ENCODE peak calls at places on chromosomes 5 and 9, in six cellular contexts. One of them, this sample, is unnamed.
A peak's percentile ranks its signal among the peaks of the same experiment; 100 is the strongest.

GRCh38 chr5:13540154-13540815 is 404.2 kb downstream of the DNAH5 start:
- DNase-seq in A549: no peak
- DNase-seq in IMR-90: peak; percentile 18
- DNase-seq in body of pancreas: no peak
- DNase-seq in Peyer's patch: no peak
- DNase-seq in ovary: no peak
- DNase-seq in this sample: no peak

GRCh38 chr9:79609468-79610018 is 37.8 kb downstream of the TLE4 start:
- DNase-seq in IMR-90: no peak
- DNase-seq in A549: no peak
- DNase-seq in ovary: no peak
- DNase-seq in Peyer's patch: no peak
- DNase-seq in body of pancreas: no peak
- DNase-seq in this sample: no peak

GRCh38 chr5:73215891-73216610 is 43.1 kb downstream of the TMEM174 start:
- DNase-seq in body of pancreas: peak; percentile 84
- DNase-seq in Peyer's patch: peak; percentile 92
- DNase-seq in A549: peak; percentile 87
- DNase-seq in ovary: peak; percentile 70
- DNase-seq in IMR-90: peak; percentile 73
- DNase-seq in this sample: no peak

GRCh38 chr5:88868453-88869068 is 14.4 kb downstream of the MEF2C start:
- DNase-seq in A549: no peak
- DNase-seq in Peyer's patch: no peak
- DNase-seq in body of pancreas: no peak
- DNase-seq in IMR-90: no peak
- DNase-seq in ovary: no peak
- DNase-seq in this sample: no peak

GRCh38 chr9:129954868-129955550 is 88.0 kb downstream of the FNBP1 start:
- DNase-seq in Peyer's patch: no peak
- DNase-seq in ovary: no peak
- DNase-seq in body of pancreas: no peak
- DNase-seq in IMR-90: peak; percentile 33
- DNase-seq in A549: no peak
- DNase-seq in this sample: no peak

GRCh38 chr5:136004436-136004835 is 24.4 kb upstream of the TGFBI start:
- DNase-seq in A549: no peak
- DNase-seq in ovary: no peak
- DNase-seq in body of pancreas: no peak
- DNase-seq in Peyer's patch: no peak
- DNase-seq in IMR-90: peak; percentile 97
- DNase-seq in this sample: no peak

GRCh38 chr9:120532475-120532874 is 47.5 kb downstream of the CDK5RAP2 start:
- DNase-seq in ovary: no peak
- DNase-seq in body of pancreas: no peak
- DNase-seq in A549: peak; percentile 37
- DNase-seq in Peyer's patch: peak; percentile 72
- DNase-seq in IMR-90: no peak
- DNase-seq in this sample: no peak

GRCh38 chr5:96753848-96754247 is 53.9 kb downstream of the ERAP1 start:
- DNase-seq in ovary: no peak
- DNase-seq in Peyer's patch: no peak
- DNase-seq in A549: no peak
- DNase-seq in body of pancreas: no peak
- DNase-seq in IMR-90: no peak
- DNase-seq in this sample: no peak

GRCh38 chr5:137022725-137023124 is 476.4 kb downstream of the SPOCK1 start:
- DNase-seq in body of pancreas: no peak
- DNase-seq in ovary: no peak
- DNase-seq in IMR-90: no peak
- DNase-seq in A549: no peak
- DNase-seq in Peyer's patch: no peak
- DNase-seq in this sample: no peak

GRCh38 chr9:125099816-125100215 is 43.5 kb downstream of the SCAI start:
- DNase-seq in body of pancreas: no peak
- DNase-seq in IMR-90: no peak
- DNase-seq in Peyer's patch: no peak
- DNase-seq in A549: no peak
- DNase-seq in ovary: no peak
- DNase-seq in this sample: no peak

GRCh38 chr5:65198777-65199120 is 283.0 kb downstream of the ADAMTS6 start:
- DNase-seq in body of pancreas: no peak
- DNase-seq in A549: peak; percentile 33
- DNase-seq in Peyer's patch: no peak
- DNase-seq in ovary: no peak
- DNase-seq in IMR-90: peak; percentile 99
- DNase-seq in this sample: no peak

GRCh38 chr5:172909931-172910502 is 49.2 kb upstream of the RPL26L1 start:
- DNase-seq in Peyer's patch: no peak
- DNase-seq in A549: no peak
- DNase-seq in ovary: no peak
- DNase-seq in body of pancreas: no peak
- DNase-seq in IMR-90: peak; percentile 100
- DNase-seq in this sample: no peak

GRCh38 chr5:374631-375335 is 53.3 kb downstream of the AHRR start:
- DNase-seq in IMR-90: no peak
- DNase-seq in ovary: no peak
- DNase-seq in A549: no peak
- DNase-seq in Peyer's patch: no peak
- DNase-seq in body of pancreas: no peak
- DNase-seq in this sample: no peak

GRCh38 chr5:176813587-176814312 is 3.4 kb downstream of the UNC5A start:
- DNase-seq in A549: no peak
- DNase-seq in body of pancreas: no peak
- DNase-seq in ovary: no peak
- DNase-seq in Peyer's patch: no peak
- DNase-seq in IMR-90: no peak
- DNase-seq in this sample: no peak

GRCh38 chr5:176810687-176811501 is 535 bp downstream of the UNC5A start:
- DNase-seq in ovary: no peak
- DNase-seq in IMR-90: no peak
- DNase-seq in A549: no peak
- DNase-seq in Peyer's patch: no peak
- DNase-seq in body of pancreas: no peak
- DNase-seq in this sample: no peak

GRCh38 chr5:176814313-176814685 is 3.9 kb downstream of the UNC5A start:
- DNase-seq in A549: no peak
- DNase-seq in Peyer's patch: no peak
- DNase-seq in body of pancreas: no peak
- DNase-seq in IMR-90: no peak
- DNase-seq in ovary: no peak
- DNase-seq in this sample: no peak

GRCh38 chr5:176814836-176815438 is 4.6 kb downstream of the UNC5A start:
- DNase-seq in A549: no peak
- DNase-seq in ovary: no peak
- DNase-seq in Peyer's patch: no peak
- DNase-seq in body of pancreas: no peak
- DNase-seq in IMR-90: no peak
- DNase-seq in this sample: no peak

DNA sequence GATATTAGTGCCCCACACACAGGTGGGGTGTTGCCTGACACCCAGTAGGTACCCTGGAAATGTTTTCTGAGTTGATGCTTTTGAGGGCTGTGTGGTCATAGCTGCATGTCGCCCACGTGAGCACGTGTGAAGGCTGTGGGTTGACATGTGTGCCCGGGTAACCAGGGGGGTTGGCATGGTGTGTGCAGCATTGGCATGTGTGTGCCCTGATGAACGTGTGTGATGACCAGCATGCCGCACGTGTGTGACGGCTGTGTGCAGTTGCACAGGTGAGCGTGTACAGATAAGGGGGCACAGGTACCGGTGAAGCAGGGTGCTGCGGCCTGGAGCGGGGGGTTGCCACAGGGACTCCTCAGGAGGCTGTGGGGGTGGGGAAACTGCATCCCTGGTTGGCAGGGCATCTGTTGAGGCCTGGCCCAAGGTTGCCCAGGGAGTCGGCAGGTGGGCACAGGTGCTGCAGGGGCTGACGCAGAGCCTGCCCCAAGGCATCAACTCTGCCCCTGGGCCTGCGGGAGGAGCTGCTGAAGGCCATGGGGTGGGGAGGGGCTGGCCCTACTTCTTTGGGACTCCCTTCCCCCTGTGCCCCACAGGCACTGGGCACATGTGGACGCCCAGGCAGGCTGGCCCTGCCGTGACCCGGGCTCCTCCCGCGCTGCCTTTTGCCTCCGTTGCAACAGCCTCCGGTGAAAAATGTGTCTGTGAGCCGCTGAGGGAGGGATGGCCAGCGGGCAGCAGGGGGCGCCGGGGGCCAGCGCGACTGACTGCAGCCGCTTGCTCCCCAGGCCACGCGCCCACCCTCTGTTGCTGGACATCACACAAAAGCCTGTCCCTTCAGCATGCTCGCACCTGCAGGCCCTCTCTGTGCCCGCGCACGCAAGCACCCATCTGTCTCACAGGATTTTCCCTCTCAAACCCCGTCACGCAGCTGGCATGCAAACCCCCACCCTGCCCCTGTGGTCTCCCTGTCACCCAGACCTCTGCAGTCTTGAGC is 2.2 kb downstream of the UNC5A start:
- DNase-seq in body of pancreas: no peak
- DNase-seq in IMR-90: no peak
- DNase-seq in ovary: no peak
- DNase-seq in A549: peak; percentile 80
- DNase-seq in Peyer's patch: no peak
- DNase-seq in this sample: no peak
- TF ChIP-seq CTCF in body of pancreas: no peak
- TF ChIP-seq CTCF in IMR-90: peak; percentile 48
- TF ChIP-seq CTCF in ovary: no peak
- TF ChIP-seq CTCF in A549: peak; percentile 63
- TF ChIP-seq CTCF in Peyer's patch: peak; percentile 12
- TF ChIP-seq CTCF in this sample: no peak

GRCh38 chr5:4479381-4479780 is 660.7 kb upstream of the ADAMTS16 start:
- DNase-seq in A549: no peak
- DNase-seq in Peyer's patch: no peak
- DNase-seq in body of pancreas: no peak
- DNase-seq in IMR-90: no peak
- DNase-seq in ovary: no peak
- DNase-seq in this sample: no peak

GRCh38 chr5:4480528-4481404 is 659.4 kb upstream of the ADAMTS16 start:
- DNase-seq in IMR-90: no peak
- DNase-seq in body of pancreas: no peak
- DNase-seq in ovary: no peak
- DNase-seq in A549: no peak
- DNase-seq in Peyer's patch: no peak
- DNase-seq in this sample: no peak
- TF ChIP-seq POLR2A in IMR-90: no peak
- TF ChIP-seq POLR2A in body of pancreas: no peak
- TF ChIP-seq POLR2A in ovary: no peak
- TF ChIP-seq POLR2A in A549: no peak
- TF ChIP-seq POLR2A in Peyer's patch: no peak
- TF ChIP-seq POLR2A in this sample: no peak

GRCh38 chr9:81037889-81038288 is 651.5 kb downstream of the TLE1 start:
- DNase-seq in body of pancreas: no peak
- DNase-seq in Peyer's patch: no peak
- DNase-seq in A549: no peak
- DNase-seq in ovary: no peak
- DNase-seq in IMR-90: no peak
- DNase-seq in this sample: no peak

GRCh38 chr9:81035601-81036000 is 653.7 kb downstream of the TLE1 start:
- DNase-seq in IMR-90: no peak
- DNase-seq in Peyer's patch: no peak
- DNase-seq in ovary: no peak
- DNase-seq in body of pancreas: no peak
- DNase-seq in A549: no peak
- DNase-seq in this sample: no peak

GRCh38 chr9:81032831-81033230 is 656.5 kb downstream of the TLE1 start:
- DNase-seq in body of pancreas: no peak
- DNase-seq in ovary: no peak
- DNase-seq in IMR-90: peak; percentile 59
- DNase-seq in A549: no peak
- DNase-seq in Peyer's patch: no peak
- DNase-seq in this sample: no peak

GRCh38 chr9:81032030-81032572 is 657.2 kb downstream of the TLE1 start:
- DNase-seq in ovary: no peak
- DNase-seq in Peyer's patch: no peak
- DNase-seq in body of pancreas: peak; percentile 20
- DNase-seq in A549: peak; percentile 1
- DNase-seq in IMR-90: peak; percentile 89
- DNase-seq in this sample: no peak

DNA sequence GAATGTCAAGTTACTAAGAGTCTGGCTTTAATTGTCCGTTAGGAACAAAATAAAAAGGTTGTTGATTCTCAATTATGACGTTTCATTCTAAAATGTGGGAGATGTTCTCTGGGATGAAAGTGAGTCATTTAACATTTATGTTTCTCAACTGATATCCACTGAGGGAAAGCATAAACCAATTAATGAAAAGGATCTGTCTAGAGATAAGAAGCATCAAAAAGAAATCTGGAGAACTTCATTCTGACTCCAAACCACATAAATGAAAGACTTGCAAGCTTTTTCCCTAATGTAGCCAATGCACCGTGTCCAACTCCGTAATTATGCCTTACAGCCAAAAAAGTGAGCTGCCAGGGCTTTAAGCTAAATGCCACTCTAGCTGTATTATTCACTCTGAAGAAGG is 654.2 kb downstream of the TLE1 start:
- DNase-seq in IMR-90: peak; percentile 81
- DNase-seq in ovary: no peak
- DNase-seq in A549: no peak
- DNase-seq in body of pancreas: no peak
- DNase-seq in Peyer's patch: no peak
- DNase-seq in this sample: no peak
- TF ChIP-seq CTCF in IMR-90: no peak
- TF ChIP-seq CTCF in ovary: no peak
- TF ChIP-seq CTCF in A549: no peak
- TF ChIP-seq CTCF in body of pancreas: no peak
- TF ChIP-seq CTCF in Peyer's patch: no peak
- TF ChIP-seq CTCF in this sample: no peak

GRCh38 chr5:107242411-107242810 is 428.3 kb downstream of the EFNA5 start:
- DNase-seq in Peyer's patch: no peak
- DNase-seq in IMR-90: no peak
- DNase-seq in ovary: no peak
- DNase-seq in body of pancreas: no peak
- DNase-seq in A549: no peak
- DNase-seq in this sample: no peak

GRCh38 chr5:107251151-107251550 is 419.6 kb downstream of the EFNA5 start:
- DNase-seq in Peyer's patch: no peak
- DNase-seq in A549: no peak
- DNase-seq in IMR-90: no peak
- DNase-seq in body of pancreas: no peak
- DNase-seq in ovary: no peak
- DNase-seq in this sample: no peak

GRCh38 chr5:107248065-107248695 is 422.6 kb downstream of the EFNA5 start:
- DNase-seq in Peyer's patch: no peak
- DNase-seq in A549: peak; percentile 29
- DNase-seq in ovary: no peak
- DNase-seq in IMR-90: peak; percentile 29
- DNase-seq in body of pancreas: peak; percentile 73
- DNase-seq in this sample: no peak

GRCh38 chr5:107242861-107243579 is 427.7 kb downstream of the EFNA5 start:
- DNase-seq in Peyer's patch: no peak
- DNase-seq in body of pancreas: no peak
- DNase-seq in ovary: no peak
- DNase-seq in IMR-90: no peak
- DNase-seq in A549: no peak
- DNase-seq in this sample: no peak

DNA sequence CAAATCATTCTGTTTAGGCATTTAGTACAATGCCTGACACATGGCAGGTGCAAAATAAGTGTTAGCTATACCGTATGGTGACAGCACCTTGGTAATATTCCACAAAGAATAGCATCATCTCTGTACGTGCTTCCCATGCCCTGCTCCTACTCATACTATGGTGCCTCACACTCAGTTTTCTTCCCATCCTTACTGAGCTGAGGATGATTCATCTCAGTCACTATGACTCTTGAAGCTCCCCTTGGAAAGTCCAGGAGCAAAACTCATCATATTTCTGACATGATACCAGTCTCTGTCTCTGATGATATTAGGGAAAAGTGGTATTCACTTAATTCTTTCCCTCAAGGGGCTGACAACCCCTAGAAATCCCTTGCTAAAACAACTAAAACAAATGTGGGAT is 423.3 kb downstream of the EFNA5 start:
- DNase-seq in A549: no peak
- DNase-seq in body of pancreas: no peak
- DNase-seq in Peyer's patch: no peak
- DNase-seq in ovary: no peak
- DNase-seq in IMR-90: peak; percentile 26
- DNase-seq in this sample: no peak
- TF ChIP-seq POLR2A in A549: no peak
- TF ChIP-seq POLR2A in body of pancreas: no peak
- TF ChIP-seq POLR2A in Peyer's patch: no peak
- TF ChIP-seq POLR2A in ovary: no peak
- TF ChIP-seq POLR2A in IMR-90: no peak
- TF ChIP-seq POLR2A in this sample: no peak

This sample was measured in esophagus squamous epithelium.